ENCODE peak calls at places on chromosomes 11 and 22, in six cellular contexts. One of them, this sample, is unnamed.

GRCh38 chr22:38298312-38299000 is 18.8 kb downstream of the CSNK1E start:
- DNase-seq in K562: no peak
- DNase-seq in mammary epithelial cell: peak; percentile 100
- DNase-seq in hepatocyte: peak; percentile 75
- DNase-seq in OCI-LY7: peak; percentile 53
- DNase-seq in HepG2: no peak
- DNase-seq in this sample: peak; percentile 88

GRCh38 chr11:75305993-75306392 is 45.5 kb downstream of the ARRB1 start:
- DNase-seq in hepatocyte: no peak
- DNase-seq in K562: no peak
- DNase-seq in mammary epithelial cell: no peak
- DNase-seq in OCI-LY7: no peak
- DNase-seq in HepG2: no peak
- DNase-seq in this sample: no peak

GRCh38 chr11:12598330-12599256 is 75.6 kb upstream of the TEAD1 start:
- DNase-seq in hepatocyte: no peak
- DNase-seq in K562: peak; percentile 18
- DNase-seq in mammary epithelial cell: peak; percentile 60
- DNase-seq in HepG2: no peak
- DNase-seq in OCI-LY7: no peak
- DNase-seq in this sample: no peak

GRCh38 chr22:31861226-31861840 is 83.0 kb upstream of the YWHAH start:
- DNase-seq in mammary epithelial cell: no peak
- DNase-seq in OCI-LY7: no peak
- DNase-seq in hepatocyte: no peak
- DNase-seq in K562: no peak
- DNase-seq in HepG2: no peak
- DNase-seq in this sample: no peak

GRCh38 chr22:35575116-35575748 is 34.6 kb downstream of the RASD2 start:
- DNase-seq in HepG2: no peak
- DNase-seq in mammary epithelial cell: no peak
- DNase-seq in hepatocyte: no peak
- DNase-seq in K562: peak; percentile 16
- DNase-seq in OCI-LY7: peak; percentile 49
- DNase-seq in this sample: no peak

GRCh38 chr11:76680517-76681425 is 10.2 kb upstream of the LRRC32 start:
- DNase-seq in hepatocyte: peak; percentile 89
- DNase-seq in K562: peak; percentile 81
- DNase-seq in mammary epithelial cell: peak; percentile 25
- DNase-seq in OCI-LY7: peak; percentile 87
- DNase-seq in HepG2: peak; percentile 60
- DNase-seq in this sample: peak; percentile 95

GRCh38 chr11:71120346-71120963 is 131.9 kb downstream of the SHANK2 start:
- DNase-seq in hepatocyte: peak; percentile 67
- DNase-seq in K562: peak; percentile 8
- DNase-seq in OCI-LY7: peak; percentile 29
- DNase-seq in HepG2: peak; percentile 38
- DNase-seq in mammary epithelial cell: peak; percentile 48
- DNase-seq in this sample: peak; percentile 95

GRCh38 chr11:123425367-123425766 is 4.7 kb upstream of the GRAMD1B start:
- DNase-seq in hepatocyte: no peak
- DNase-seq in K562: no peak
- DNase-seq in OCI-LY7: no peak
- DNase-seq in mammary epithelial cell: no peak
- DNase-seq in HepG2: no peak
- DNase-seq in this sample: no peak

GRCh38 chr11:130603585-130603906 is 155.1 kb downstream of the ADAMTS15 start:
- DNase-seq in K562: no peak
- DNase-seq in HepG2: no peak
- DNase-seq in hepatocyte: no peak
- DNase-seq in OCI-LY7: no peak
- DNase-seq in mammary epithelial cell: no peak
- DNase-seq in this sample: peak; percentile 29

GRCh38 chr22:28799834-28800307 is 498 bp downstream of the XBP1 start:
- DNase-seq in OCI-LY7: peak; percentile 24
- DNase-seq in K562: peak; percentile 51
- DNase-seq in HepG2: no peak
- DNase-seq in mammary epithelial cell: peak; percentile 51
- DNase-seq in hepatocyte: peak; percentile 77
- DNase-seq in this sample: peak; percentile 78

GRCh38 chr11:77208535-77208934 is 80.5 kb downstream of the MYO7A start:
- DNase-seq in HepG2: no peak
- DNase-seq in hepatocyte: no peak
- DNase-seq in mammary epithelial cell: no peak
- DNase-seq in OCI-LY7: no peak
- DNase-seq in K562: no peak
- DNase-seq in this sample: peak; percentile 24

GRCh38 chr11:69683764-69684333 is 8.7 kb upstream of the LTO1 start:
- DNase-seq in HepG2: peak; percentile 80
- DNase-seq in K562: peak; percentile 54
- DNase-seq in hepatocyte: no peak
- DNase-seq in OCI-LY7: peak; percentile 10
- DNase-seq in mammary epithelial cell: peak; percentile 30
- DNase-seq in this sample: peak; percentile 87

GRCh38 chr11:35585411-35585810 is 32.8 kb upstream of the FJX1 start:
- DNase-seq in OCI-LY7: no peak
- DNase-seq in HepG2: no peak
- DNase-seq in mammary epithelial cell: no peak
- DNase-seq in hepatocyte: no peak
- DNase-seq in K562: no peak
- DNase-seq in this sample: no peak

GRCh38 chr22:37166675-37167066 is 17.0 kb upstream of the IL2RB start:
- DNase-seq in hepatocyte: peak; percentile 87
- DNase-seq in K562: peak; percentile 78
- DNase-seq in HepG2: peak; percentile 42
- DNase-seq in mammary epithelial cell: peak; percentile 53
- DNase-seq in OCI-LY7: peak; percentile 70
- DNase-seq in this sample: peak; percentile 95

GRCh38 chr11:36345084-36345511 is 49.0 kb downstream of the PRR5L start:
- DNase-seq in hepatocyte: peak; percentile 74
- DNase-seq in OCI-LY7: no peak
- DNase-seq in HepG2: no peak
- DNase-seq in K562: no peak
- DNase-seq in mammary epithelial cell: no peak
- DNase-seq in this sample: no peak

GRCh38 chr22:42683599-42684283 is 34.5 kb upstream of the CYB5R3 start:
- DNase-seq in K562: no peak
- DNase-seq in mammary epithelial cell: no peak
- DNase-seq in hepatocyte: peak; percentile 53
- DNase-seq in OCI-LY7: no peak
- DNase-seq in HepG2: no peak
- DNase-seq in this sample: no peak

GRCh38 chr11:17812286-17813187 is 78.0 kb downstream of the KCNC1 start:
- DNase-seq in OCI-LY7: no peak
- DNase-seq in hepatocyte: no peak
- DNase-seq in HepG2: no peak
- DNase-seq in mammary epithelial cell: no peak
- DNase-seq in K562: no peak
- DNase-seq in this sample: no peak

GRCh38 chr22:33871935-33872334 is 48.3 kb downstream of the LARGE1 start:
- DNase-seq in hepatocyte: no peak
- DNase-seq in OCI-LY7: no peak
- DNase-seq in mammary epithelial cell: no peak
- DNase-seq in K562: no peak
- DNase-seq in HepG2: no peak
- DNase-seq in this sample: no peak

GRCh38 chr11:1964955-1965354 is 17.8 kb downstream of the MRPL23 start:
- DNase-seq in hepatocyte: no peak
- DNase-seq in K562: no peak
- DNase-seq in mammary epithelial cell: no peak
- DNase-seq in OCI-LY7: no peak
- DNase-seq in HepG2: no peak
- DNase-seq in this sample: no peak

GRCh38 chr11:15493066-15493465 is 378.3 kb downstream of the INSC start:
- DNase-seq in K562: no peak
- DNase-seq in OCI-LY7: no peak
- DNase-seq in mammary epithelial cell: peak; percentile 25
- DNase-seq in HepG2: no peak
- DNase-seq in hepatocyte: no peak
- DNase-seq in this sample: no peak

GRCh38 chr11:33052241-33052640 is 12.9 kb downstream of the TCP11L1 start:
- DNase-seq in K562: no peak
- DNase-seq in mammary epithelial cell: no peak
- DNase-seq in hepatocyte: no peak
- DNase-seq in OCI-LY7: no peak
- DNase-seq in HepG2: no peak
- DNase-seq in this sample: no peak

GRCh38 chr11:123194308-123195181 is 503 bp downstream of the CLMP start:
- DNase-seq in hepatocyte: peak; percentile 49
- DNase-seq in HepG2: no peak
- DNase-seq in mammary epithelial cell: peak; percentile 56
- DNase-seq in OCI-LY7: no peak
- DNase-seq in K562: no peak
- DNase-seq in this sample: peak; percentile 88

GRCh38 chr11:72637926-72638325 is 36.3 kb downstream of the PDE2A start:
- DNase-seq in K562: no peak
- DNase-seq in HepG2: no peak
- DNase-seq in OCI-LY7: no peak
- DNase-seq in mammary epithelial cell: no peak
- DNase-seq in hepatocyte: no peak
- DNase-seq in this sample: no peak

GRCh38 chr11:67356867-67357561 is 3.7 kb upstream of the POLD4 start:
- DNase-seq in hepatocyte: peak; percentile 88
- DNase-seq in mammary epithelial cell: peak; percentile 65
- DNase-seq in K562: peak; percentile 90
- DNase-seq in OCI-LY7: peak; percentile 89
- DNase-seq in HepG2: peak; percentile 76
- DNase-seq in this sample: peak; percentile 92

GRCh38 chr11:122339661-122340060 is 223.6 kb upstream of the BLID start:
- DNase-seq in hepatocyte: no peak
- DNase-seq in K562: no peak
- DNase-seq in HepG2: no peak
- DNase-seq in OCI-LY7: no peak
- DNase-seq in mammary epithelial cell: no peak
- DNase-seq in this sample: no peak

GRCh38 chr11:73388241-73389133 is 12.3 kb downstream of the RELT start:
- DNase-seq in K562: no peak
- DNase-seq in HepG2: no peak
- DNase-seq in hepatocyte: no peak
- DNase-seq in mammary epithelial cell: no peak
- DNase-seq in OCI-LY7: no peak
- DNase-seq in this sample: peak; percentile 74

GRCh38 chr11:73246303-73246702 is 25.8 kb upstream of the P2RY6 start:
- DNase-seq in mammary epithelial cell: no peak
- DNase-seq in OCI-LY7: no peak
- DNase-seq in HepG2: no peak
- DNase-seq in K562: no peak
- DNase-seq in hepatocyte: no peak
- DNase-seq in this sample: no peak

GRCh38 chr11:18392434-18393321 is 1.7 kb upstream of the LDHA start:
- DNase-seq in hepatocyte: no peak
- DNase-seq in mammary epithelial cell: peak; percentile 55
- DNase-seq in HepG2: no peak
- DNase-seq in K562: peak; percentile 32
- DNase-seq in OCI-LY7: no peak
- DNase-seq in this sample: no peak

GRCh38 chr22:38327805-38328204 is 10.6 kb upstream of the CSNK1E start:
- DNase-seq in mammary epithelial cell: peak; percentile 94
- DNase-seq in OCI-LY7: no peak
- DNase-seq in HepG2: no peak
- DNase-seq in hepatocyte: no peak
- DNase-seq in K562: no peak
- DNase-seq in this sample: no peak

GRCh38 chr22:50568626-50569025 is 5.9 kb upstream of the SYCE3 start:
- DNase-seq in HepG2: peak; percentile 83
- DNase-seq in hepatocyte: no peak
- DNase-seq in K562: peak; percentile 29
- DNase-seq in OCI-LY7: no peak
- DNase-seq in mammary epithelial cell: no peak
- DNase-seq in this sample: no peak

DNA sequence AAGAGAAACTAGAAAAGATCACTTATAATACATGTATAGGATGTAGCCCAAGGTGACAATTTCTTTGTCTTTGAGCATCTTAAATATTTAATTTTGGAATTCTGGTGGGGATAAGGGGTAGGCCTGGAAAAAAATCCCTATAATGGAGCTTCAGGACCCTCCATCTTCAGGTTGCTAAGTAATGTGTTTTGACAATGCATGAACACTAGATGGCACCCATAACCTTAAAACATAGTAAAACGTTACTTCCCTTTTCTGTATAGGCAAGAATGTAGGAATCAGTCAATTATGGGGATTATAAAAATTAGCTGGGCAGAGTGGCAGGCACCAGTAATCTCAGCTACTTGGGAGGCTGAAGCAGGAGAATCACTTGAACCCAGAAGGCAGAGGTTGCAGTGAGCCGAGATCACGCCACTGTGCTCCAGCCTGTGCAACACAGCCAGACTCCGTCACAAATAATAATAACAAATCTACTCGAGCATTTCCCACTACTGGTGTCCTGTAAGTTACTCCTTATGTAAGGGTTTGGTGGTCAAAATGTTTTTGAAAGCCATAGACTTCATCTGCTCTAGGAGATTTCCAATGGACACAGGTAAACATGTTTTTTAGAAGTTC is 541.9 kb upstream of the CCDC90B start:
- DNase-seq in hepatocyte: peak; percentile 51
- DNase-seq in K562: peak; percentile 46
- DNase-seq in OCI-LY7: peak; percentile 61
- DNase-seq in HepG2: peak; percentile 42
- DNase-seq in mammary epithelial cell: no peak
- DNase-seq in this sample: no peak
- H3K4me3 ChIP-seq in hepatocyte: no peak overlapping the region
- H3K4me3 ChIP-seq in K562: no peak overlapping the region
- H3K4me3 ChIP-seq in OCI-LY7: peak overlapping the region; percentile 31
- H3K4me3 ChIP-seq in HepG2: peak overlapping the region; percentile 14
- H3K4me3 ChIP-seq in mammary epithelial cell: no peak overlapping the region
- H3K4me3 ChIP-seq in this sample: no peak overlapping the region

GRCh38 chr22:44701824-44702478 is at the start of gene PRR5:
- DNase-seq in K562: peak; percentile 56
- DNase-seq in HepG2: peak; percentile 68
- DNase-seq in OCI-LY7: peak; percentile 78
- DNase-seq in hepatocyte: peak; percentile 93
- DNase-seq in mammary epithelial cell: peak; percentile 40
- DNase-seq in this sample: peak; percentile 91
- H3K4me1 ChIP-seq in K562: peaks cover 54% of the 10 kb centered on the region
- H3K4me1 ChIP-seq in HepG2: peaks cover 29% of the 10 kb centered on the region
- H3K4me1 ChIP-seq in OCI-LY7: peaks cover 4% of the 10 kb centered on the region
- H3K4me1 ChIP-seq in hepatocyte: peaks cover 54% of the 10 kb centered on the region
- H3K4me1 ChIP-seq in mammary epithelial cell: peaks cover 18% of the 10 kb centered on the region
- H3K4me1 ChIP-seq in this sample: peaks cover 16% of the 10 kb centered on the region

DNA sequence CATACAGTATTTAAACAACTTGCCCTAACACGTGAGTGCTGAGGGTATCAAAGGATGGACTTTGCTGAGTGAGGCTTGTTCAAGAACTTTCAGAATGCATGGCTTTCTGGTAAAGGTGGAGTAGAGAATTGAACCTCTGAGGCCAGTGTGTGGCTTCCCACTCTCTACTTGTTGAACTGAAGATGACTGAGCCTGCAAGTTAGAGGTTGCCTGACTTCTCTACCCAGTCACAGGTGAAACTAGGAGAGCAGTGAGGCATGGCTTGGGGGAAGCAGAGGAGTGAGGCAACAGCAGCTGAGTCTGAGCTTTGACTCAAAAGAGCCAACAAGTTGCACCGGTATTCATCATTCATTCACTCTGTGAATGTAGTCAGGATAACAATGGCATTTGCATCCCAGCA is 256.4 kb upstream of the SESN3 start:
- DNase-seq in HepG2: no peak
- DNase-seq in K562: no peak
- DNase-seq in hepatocyte: no peak
- DNase-seq in mammary epithelial cell: peak; percentile 73
- DNase-seq in OCI-LY7: no peak
- DNase-seq in this sample: no peak
- H3K4me3 ChIP-seq in HepG2: no peak overlapping the region
- H3K4me3 ChIP-seq in K562: no peak overlapping the region
- H3K4me3 ChIP-seq in hepatocyte: no peak overlapping the region
- H3K4me3 ChIP-seq in mammary epithelial cell: no peak overlapping the region
- H3K4me3 ChIP-seq in OCI-LY7: no peak overlapping the region
- H3K4me3 ChIP-seq in this sample: no peak overlapping the region

GRCh38 chr11:97722721-97723120 is 1298.0 kb upstream of the CNTN5 start:
- DNase-seq in HepG2: no peak
- DNase-seq in K562: no peak
- DNase-seq in OCI-LY7: no peak
- DNase-seq in hepatocyte: no peak
- DNase-seq in mammary epithelial cell: peak; percentile 16
- DNase-seq in this sample: peak; percentile 67
- H3K4me1 ChIP-seq in HepG2: peaks cover 21% of the 10 kb centered on the region
- H3K4me1 ChIP-seq in K562: no peaks in the 10 kb centered on the region
- H3K4me1 ChIP-seq in OCI-LY7: no peaks in the 10 kb centered on the region
- H3K4me1 ChIP-seq in hepatocyte: peaks cover 8% of the 10 kb centered on the region
- H3K4me1 ChIP-seq in mammary epithelial cell: peaks cover 16% of the 10 kb centered on the region
- H3K4me1 ChIP-seq in this sample: peaks cover 10% of the 10 kb centered on the region

This sample was measured in endodermal cell.